ENCODE peak calls at places on chromosomes 4 and X, in four cellular contexts. D is EL; N is activated T-helper 2 cell treated with anti-CD3 and anti-CD28 coated beads, Interferon-gamma antibody, Interleukin-2, Interleukin-4, amounts not matched to agents 10 μg/mL and 5 μg/mL and 100 μg/mL, durations not matched to agents 14 hours and 24 hours and 36 hours; B is IMR-90. C is an unnamed sample.

GRCh38 chr4:174681723-174682300 is 147.2 kb downstream of the GLRA3 start:
- DNase-seq in D (peak), N (no peak), B (peak), C (peak)

GRCh38 chr4:10273030-10273429 is 156.4 kb upstream of the WDR1 start:
- DNase-seq in D (peak), N (no peak), B (no peak), C (no peak)

GRCh38 chr4:158588285-158588684 is 66.6 kb downstream of the RXFP1 start:
- DNase-seq in D (no peak), N (no peak), B (no peak), C (no peak)

GRCh38 chr4:3529363-3529762 is 2.9 kb downstream of the LRPAP1 start:
- DNase-seq in D (no peak), N (no peak), B (no peak), C (no peak)

GRCh38 chr4:138869631-138870030 is 145.9 kb upstream of the NOCT start:
- DNase-seq in D (no peak), N (no peak), B (no peak), C (no peak)

GRCh38 chr4:147057631-147057980 is 111.9 kb upstream of the TTC29 start:
- DNase-seq in D (peak), N (no peak), B (peak), C (peak)

GRCh38 chrX:47198026-47198686 is 4.5 kb downstream of the UBA1 start:
- DNase-seq in D (peak), N (no peak), B (peak), C (no peak)

GRCh38 chr4:10013722-10014121 is 7.6 kb downstream of the SLC2A9 start:
- DNase-seq in D (peak), N (peak), B (no peak), C (peak)

GRCh38 chr4:61064636-61065035 is 135.5 kb upstream of the ADGRL3 start:
- DNase-seq in D (peak), N (no peak), B (no peak), C (peak)

GRCh38 chr4:53716011-53716410 is 124.7 kb upstream of the LNX1 start:
- DNase-seq in D (peak), N (no peak), B (peak), C (no peak)

GRCh38 chr4:146916479-146917076 is 29.1 kb downstream of the TTC29 start:
- DNase-seq in D (peak), N (no peak), B (peak), C (peak)

GRCh38 chr4:46387956-46388355 is 2.0 kb downstream of the GABRA2 start:
- DNase-seq in D (no peak), N (no peak), B (no peak), C (no peak)

GRCh38 chr4:1512738-1513660 is 106.8 kb upstream of the NKX1-1 start:
- DNase-seq in D (peak), N (peak), B (no peak), C (peak)

GRCh38 chr4:98711526-98711925 is 53.1 kb upstream of the TSPAN5 start:
- DNase-seq in D (peak), N (no peak), B (no peak), C (no peak)

GRCh38 chr4:126265880-126266279 is 951.1 kb downstream of the FAT4 start:
- DNase-seq in D (no peak), N (no peak), B (peak), C (no peak)

GRCh38 chrX:33175201-33175600 is 36.1 kb downstream of the DMD start:
- DNase-seq in D (no peak), N (no peak), B (no peak), C (no peak)

GRCh38 chrX:151695583-151695930 is 299 bp downstream of the PRRG3 start:
- DNase-seq in D (no peak), N (no peak), B (no peak), C (no peak)

GRCh38 chr4:15336410-15337184 is 91.2 kb upstream of the C1QTNF7 start:
- DNase-seq in D (peak), N (no peak), B (peak), C (peak)

GRCh38 chr4:22356996-22357596 is 158.8 kb downstream of the ADGRA3 start:
- DNase-seq in D (peak), N (no peak), B (peak), C (peak)

GRCh38 chrX:97685753-97686152 is 802.0 kb downstream of the RPA4 start:
- DNase-seq in D (peak), N (no peak), B (peak), C (peak)

GRCh38 chr4:1013225-1014073 is 2.0 kb downstream of the FGFRL1 start:
- DNase-seq in D (no peak), N (no peak), B (no peak), C (no peak)

GRCh38 chr4:88017516-88018302 is 10.3 kb downstream of the PKD2 start:
- DNase-seq in D (peak), N (no peak), B (peak), C (peak)

GRCh38 chr4:124025423-124025822 is 628.8 kb downstream of the SPRY1 start:
- DNase-seq in D (no peak), N (no peak), B (no peak), C (no peak)

GRCh38 chrX:21375795-21376069 is 1.5 kb downstream of the CNKSR2 start:
- DNase-seq in D (no peak), N (no peak), B (no peak), C (no peak)

GRCh38 chr4:33369366-33369899 is 2649.3 kb downstream of the PCDH7 start:
- DNase-seq in D (peak), N (no peak), B (peak), C (peak)

GRCh38 chr4:37758226-37758625 is 68.3 kb upstream of the PGM2 start:
- DNase-seq in D (peak), N (no peak), B (peak), C (no peak)

GRCh38 chr4:10106421-10107039 is 10.1 kb downstream of the WDR1 start:
- DNase-seq in D (peak), N (peak), B (peak), C (peak)

C was measured in PC-3.